ENCODE peak calls at places on chromosomes 1 and 21, in six cellular contexts. One of them, this sample, is unnamed. For H3K4me1, the result is how much of the 10 kb centered on the place peaks cover.

GRCh38 chr1:210373878-210374599 is 45.3 kb downstream of the HHAT start:
- DNase-seq in H9: peak
- DNase-seq in mesendoderm: peak
- DNase-seq in trophoblast cell: peak
- DNase-seq in IMR-90: peak
- DNase-seq in neuronal stem cell: peak
- DNase-seq in this sample: peak

GRCh38 chr1:27027575-27028250 is 15.1 kb upstream of the TENT5B start:
- DNase-seq in H9: no peak
- DNase-seq in mesendoderm: no peak
- DNase-seq in trophoblast cell: no peak
- DNase-seq in IMR-90: no peak
- DNase-seq in neuronal stem cell: no peak
- DNase-seq in this sample: no peak

GRCh38 chr1:61960999-61961398 is 218.7 kb downstream of the PATJ start:
- DNase-seq in H9: no peak
- DNase-seq in mesendoderm: no peak
- DNase-seq in trophoblast cell: no peak
- DNase-seq in IMR-90: no peak
- DNase-seq in neuronal stem cell: no peak
- DNase-seq in this sample: no peak

GRCh38 chr1:56820755-56821461 is 1.7 kb upstream of the FYB2 start:
- DNase-seq in H9: peak
- DNase-seq in mesendoderm: peak
- DNase-seq in trophoblast cell: peak
- DNase-seq in IMR-90: peak
- DNase-seq in neuronal stem cell: peak
- DNase-seq in this sample: peak

GRCh38 chr1:180643693-180644092 is 11.9 kb downstream of the XPR1 start:
- DNase-seq in H9: no peak
- DNase-seq in mesendoderm: no peak
- DNase-seq in trophoblast cell: no peak
- DNase-seq in IMR-90: peak
- DNase-seq in neuronal stem cell: no peak
- DNase-seq in this sample: peak

GRCh38 chr21:28867401-28867800 is 125.3 kb downstream of the LTN1 start:
- DNase-seq in H9: no peak
- DNase-seq in mesendoderm: no peak
- DNase-seq in trophoblast cell: no peak
- DNase-seq in IMR-90: peak
- DNase-seq in neuronal stem cell: no peak
- DNase-seq in this sample: no peak

GRCh38 chr1:155128755-155129473 is 1.2 kb downstream of the EFNA1 start:
- DNase-seq in H9: peak
- DNase-seq in mesendoderm: peak
- DNase-seq in trophoblast cell: no peak
- DNase-seq in IMR-90: no peak
- DNase-seq in neuronal stem cell: no peak
- DNase-seq in this sample: no peak

GRCh38 chr21:33936221-33937038 is 20.8 kb upstream of the ATP5PO start:
- DNase-seq in H9: no peak
- DNase-seq in mesendoderm: peak
- DNase-seq in trophoblast cell: no peak
- DNase-seq in IMR-90: no peak
- DNase-seq in neuronal stem cell: no peak
- DNase-seq in this sample: no peak

GRCh38 chr1:73755649-73756048 is 442.3 kb downstream of the LRRIQ3 start:
- DNase-seq in H9: no peak
- DNase-seq in mesendoderm: no peak
- DNase-seq in trophoblast cell: no peak
- DNase-seq in IMR-90: no peak
- DNase-seq in neuronal stem cell: no peak
- DNase-seq in this sample: no peak

GRCh38 chr1:59013276-59013927 is 229.6 kb upstream of the JUN start:
- DNase-seq in H9: peak
- DNase-seq in mesendoderm: peak
- DNase-seq in trophoblast cell: no peak
- DNase-seq in IMR-90: peak
- DNase-seq in neuronal stem cell: peak
- DNase-seq in this sample: peak

GRCh38 chr1:117339866-117340357 is 27.3 kb upstream of the MAN1A2 start:
- DNase-seq in H9: no peak
- DNase-seq in mesendoderm: peak
- DNase-seq in trophoblast cell: peak
- DNase-seq in IMR-90: peak
- DNase-seq in neuronal stem cell: no peak
- DNase-seq in this sample: peak

GRCh38 chr1:233945573-233945972 is 41.1 kb downstream of the SLC35F3 start:
- DNase-seq in H9: no peak
- DNase-seq in mesendoderm: no peak
- DNase-seq in trophoblast cell: no peak
- DNase-seq in IMR-90: no peak
- DNase-seq in neuronal stem cell: no peak
- DNase-seq in this sample: no peak

GRCh38 chr1:178057131-178057765 is 36.7 kb upstream of the RASAL2 start:
- DNase-seq in H9: no peak
- DNase-seq in mesendoderm: peak
- DNase-seq in trophoblast cell: no peak
- DNase-seq in IMR-90: no peak
- DNase-seq in neuronal stem cell: no peak
- DNase-seq in this sample: no peak

GRCh38 chr1:236523704-236524141 is at the start of gene LGALS8:
- DNase-seq in H9: peak
- DNase-seq in mesendoderm: peak
- DNase-seq in trophoblast cell: peak
- DNase-seq in IMR-90: peak
- DNase-seq in neuronal stem cell: peak
- DNase-seq in this sample: peak

GRCh38 chr1:207032528-207033017 is at the start of gene C1orf116:
- DNase-seq in H9: peak
- DNase-seq in mesendoderm: peak
- DNase-seq in trophoblast cell: peak
- DNase-seq in IMR-90: no peak
- DNase-seq in neuronal stem cell: no peak
- DNase-seq in this sample: no peak

GRCh38 chr1:30723296-30723897 is at the start of gene MATN1:
- DNase-seq in H9: no peak
- DNase-seq in mesendoderm: no peak
- DNase-seq in trophoblast cell: no peak
- DNase-seq in IMR-90: no peak
- DNase-seq in neuronal stem cell: no peak
- DNase-seq in this sample: no peak

GRCh38 chr1:235503333-235504121 is 725 bp downstream of the B3GALNT2 start:
- DNase-seq in H9: peak
- DNase-seq in mesendoderm: peak
- DNase-seq in trophoblast cell: peak
- DNase-seq in IMR-90: peak
- DNase-seq in neuronal stem cell: no peak
- DNase-seq in this sample: peak

GRCh38 chr1:246567258-246568235 is 1.3 kb downstream of the CNST start:
- DNase-seq in H9: no peak
- DNase-seq in mesendoderm: peak
- DNase-seq in trophoblast cell: peak
- DNase-seq in IMR-90: peak
- DNase-seq in neuronal stem cell: no peak
- DNase-seq in this sample: peak

GRCh38 chr1:65975708-65976107 is 183.0 kb downstream of the PDE4B start:
- DNase-seq in H9: no peak
- DNase-seq in mesendoderm: no peak
- DNase-seq in trophoblast cell: no peak
- DNase-seq in IMR-90: no peak
- DNase-seq in neuronal stem cell: no peak
- DNase-seq in this sample: no peak

GRCh38 chr1:21305155-21305899 is 15.1 kb upstream of the ECE1 start:
- DNase-seq in H9: no peak
- DNase-seq in mesendoderm: no peak
- DNase-seq in trophoblast cell: no peak
- DNase-seq in IMR-90: no peak
- DNase-seq in neuronal stem cell: no peak
- DNase-seq in this sample: peak

GRCh38 chr1:199101635-199102034 is 462.8 kb downstream of the PTPRC start:
- DNase-seq in H9: no peak
- DNase-seq in mesendoderm: no peak
- DNase-seq in trophoblast cell: no peak
- DNase-seq in IMR-90: no peak
- DNase-seq in neuronal stem cell: no peak
- DNase-seq in this sample: no peak

GRCh38 chr1:110097507-110098221 is 14.6 kb upstream of the UBL4B start:
- DNase-seq in H9: no peak
- DNase-seq in mesendoderm: no peak
- DNase-seq in trophoblast cell: no peak
- DNase-seq in IMR-90: no peak
- DNase-seq in neuronal stem cell: no peak
- DNase-seq in this sample: no peak

GRCh38 chr21:16942703-16943102 is 570.1 kb upstream of the CXADR start:
- DNase-seq in H9: peak
- DNase-seq in mesendoderm: peak
- DNase-seq in trophoblast cell: no peak
- DNase-seq in IMR-90: peak
- DNase-seq in neuronal stem cell: no peak
- DNase-seq in this sample: peak

GRCh38 chr1:213131851-213132655 is 81.0 kb downstream of the RPS6KC1 start:
- DNase-seq in H9: no peak
- DNase-seq in mesendoderm: no peak
- DNase-seq in trophoblast cell: no peak
- DNase-seq in IMR-90: no peak
- DNase-seq in neuronal stem cell: no peak
- DNase-seq in this sample: no peak

GRCh38 chr1:206582537-206583460 is 29.5 kb downstream of the EIF2D start:
- DNase-seq in H9: no peak
- DNase-seq in mesendoderm: no peak
- DNase-seq in trophoblast cell: no peak
- DNase-seq in IMR-90: no peak
- DNase-seq in neuronal stem cell: no peak
- DNase-seq in this sample: no peak

GRCh38 chr1:105294838-105295237 is 1545.1 kb downstream of the AMY1C start:
- DNase-seq in H9: no peak
- DNase-seq in mesendoderm: no peak
- DNase-seq in trophoblast cell: no peak
- DNase-seq in IMR-90: no peak
- DNase-seq in neuronal stem cell: no peak
- DNase-seq in this sample: no peak

GRCh38 chr1:101967871-101968270 is 28.9 kb downstream of the OLFM3 start:
- DNase-seq in H9: no peak
- DNase-seq in mesendoderm: no peak
- DNase-seq in trophoblast cell: no peak
- DNase-seq in IMR-90: no peak
- DNase-seq in neuronal stem cell: no peak
- DNase-seq in this sample: no peak

GRCh38 chr1:203480084-203480483 is 4.5 kb downstream of the PRELP start:
- DNase-seq in H9: no peak
- DNase-seq in mesendoderm: no peak
- DNase-seq in trophoblast cell: no peak
- DNase-seq in IMR-90: peak
- DNase-seq in neuronal stem cell: no peak
- DNase-seq in this sample: peak
- H3K4me1 ChIP-seq in H9: under half
- H3K4me1 ChIP-seq in mesendoderm: under half
- H3K4me1 ChIP-seq in trophoblast cell: under half
- H3K4me1 ChIP-seq in IMR-90: under half
- H3K4me1 ChIP-seq in neuronal stem cell: under half
- H3K4me1 ChIP-seq in this sample: under half

GRCh38 chr1:224851210-224851849 is 78.1 kb upstream of the DNAH14 start:
- DNase-seq in H9: peak
- DNase-seq in mesendoderm: peak
- DNase-seq in trophoblast cell: no peak
- DNase-seq in IMR-90: peak
- DNase-seq in neuronal stem cell: peak
- DNase-seq in this sample: peak

GRCh38 chr1:224850446-224850845 is 79.0 kb upstream of the DNAH14 start:
- DNase-seq in H9: no peak
- DNase-seq in mesendoderm: no peak
- DNase-seq in trophoblast cell: no peak
- DNase-seq in IMR-90: no peak
- DNase-seq in neuronal stem cell: no peak
- DNase-seq in this sample: no peak

GRCh38 chr1:224856973-224857372 is 72.5 kb upstream of the DNAH14 start:
- DNase-seq in H9: no peak
- DNase-seq in mesendoderm: no peak
- DNase-seq in trophoblast cell: no peak
- DNase-seq in IMR-90: no peak
- DNase-seq in neuronal stem cell: no peak
- DNase-seq in this sample: no peak

GRCh38 chr1:224852901-224853568 is 76.4 kb upstream of the DNAH14 start:
- DNase-seq in H9: no peak
- DNase-seq in mesendoderm: peak
- DNase-seq in trophoblast cell: peak
- DNase-seq in IMR-90: peak
- DNase-seq in neuronal stem cell: peak
- DNase-seq in this sample: peak

DNA sequence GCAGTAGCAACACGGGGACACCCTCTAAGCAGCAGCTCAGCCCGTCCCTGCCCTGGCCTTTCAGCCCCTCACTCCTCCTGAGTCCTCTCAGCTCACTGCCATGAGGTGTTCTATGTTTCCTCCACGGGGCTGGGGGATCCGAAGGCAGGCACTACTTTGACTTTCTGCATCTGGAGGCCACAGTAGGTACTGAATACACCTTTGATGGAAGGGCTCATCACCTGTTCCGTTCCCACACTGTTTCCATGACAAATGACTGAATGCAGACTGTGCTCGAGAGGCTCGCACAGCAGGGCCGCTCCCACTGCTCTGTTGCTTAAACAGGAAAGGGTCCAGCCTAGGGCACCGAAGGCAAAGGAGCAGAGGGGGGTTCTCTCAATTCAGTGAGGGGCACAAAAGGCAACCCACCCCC is 77.6 kb upstream of the DNAH14 start:
- DNase-seq in H9: peak
- DNase-seq in mesendoderm: peak
- DNase-seq in trophoblast cell: no peak
- DNase-seq in IMR-90: no peak
- DNase-seq in neuronal stem cell: no peak
- DNase-seq in this sample: no peak
- H2BK120ac ChIP-seq in H9: no peak
- H2BK120ac ChIP-seq in mesendoderm: peak
- H2BK120ac ChIP-seq in trophoblast cell: no peak
- H2BK120ac ChIP-seq in IMR-90: no peak
- H2BK120ac ChIP-seq in neuronal stem cell: no peak
- H2BK120ac ChIP-seq in this sample: no peak

GRCh38 chr1:36905941-36906340 is 128.4 kb downstream of the GRIK3 start:
- DNase-seq in H9: no peak
- DNase-seq in mesendoderm: no peak
- DNase-seq in trophoblast cell: no peak
- DNase-seq in IMR-90: no peak
- DNase-seq in neuronal stem cell: no peak
- DNase-seq in this sample: no peak
- H3K4ac ChIP-seq in H9: no peak
- H3K4ac ChIP-seq in mesendoderm: no peak
- H3K4ac ChIP-seq in trophoblast cell: no peak
- H3K4ac ChIP-seq in IMR-90: no peak
- H3K4ac ChIP-seq in neuronal stem cell: no peak
- H3K4ac ChIP-seq in this sample: no peak

DNA sequence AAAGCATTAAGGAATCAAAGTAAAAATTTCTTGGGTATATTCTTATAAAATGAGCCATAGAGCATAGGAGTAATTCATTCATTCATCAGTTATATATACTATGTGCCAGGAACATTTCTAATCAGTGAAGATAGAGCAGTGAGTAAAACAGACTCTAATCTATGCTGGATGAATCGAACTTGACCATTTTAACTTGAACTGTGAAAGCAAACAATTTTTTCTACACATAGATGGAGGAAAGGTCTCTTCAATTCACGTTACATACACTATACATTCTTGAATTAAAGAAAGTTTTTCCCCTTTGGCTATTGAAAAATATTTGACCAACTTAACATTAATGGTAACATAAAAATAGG is 1.6 kb downstream of the MACO1 start:
- DNase-seq in H9: no peak
- DNase-seq in mesendoderm: no peak
- DNase-seq in trophoblast cell: no peak
- DNase-seq in IMR-90: no peak
- DNase-seq in neuronal stem cell: no peak
- DNase-seq in this sample: no peak
- H3K4me1 ChIP-seq in H9: under half
- H3K4me1 ChIP-seq in mesendoderm: under half
- H3K4me1 ChIP-seq in trophoblast cell: under half
- H3K4me1 ChIP-seq in IMR-90: under half
- H3K4me1 ChIP-seq in neuronal stem cell: under half
- H3K4me1 ChIP-seq in this sample: under half